ENCODE peak calls at places on chromosomes 12 and 14, in nine cellular contexts. T, H, X, B, Z, W, Y, J and V are unnamed samples.

GRCh38 chr14:70692210-70692609 is 50.5 kb downstream of the TTC9 start:
- DNase-seq in T (no peak), H (peak; percentile 56), X (no peak), B (no peak), Z (no peak), W (no peak), Y (no peak), J (no peak), V (no peak)

GRCh38 chr14:71675126-71675901 is 256.9 kb upstream of the RGS6 start:
- DNase-seq in T (no peak), H (no peak), X (no peak), B (no peak), Z (no peak), W (no peak), Y (peak; percentile 61), J (no peak), V (no peak)

GRCh38 chr14:35046751-35047536 is 872 bp downstream of the FAM177A1 start:
- DNase-seq in T (no peak), H (peak; percentile 66), X (no peak), B (no peak), Z (peak; percentile 4), W (no peak), Y (no peak), J (peak; percentile 8), V (no peak)

GRCh38 chr14:29734732-29735131 is 192.9 kb downstream of the PRKD1 start:
- DNase-seq in T (no peak), H (no peak), X (no peak), B (no peak), Z (no peak), W (no peak), Y (no peak), J (no peak), V (no peak)

GRCh38 chr14:100750762-100751699 is 24.3 kb downstream of the DLK1 start:
- DNase-seq in T (no peak), H (no peak), X (no peak), B (peak; percentile 2), Z (no peak), W (no peak), Y (no peak), J (no peak), V (no peak)

GRCh38 chr14:102187044-102187443 is 47.3 kb downstream of the WDR20 start:
- DNase-seq in T (no peak), H (no peak), X (peak; percentile 78), B (no peak), Z (peak; percentile 87), W (no peak), Y (no peak), J (peak; percentile 21), V (peak; percentile 37)

GRCh38 chr12:48925218-48925871 is at the start of gene FKBP11:
- DNase-seq in T (no peak), H (peak; percentile 77), X (peak; percentile 66), B (peak; percentile 66), Z (peak; percentile 26), W (peak; percentile 35), Y (peak; percentile 90), J (no peak), V (no peak)

GRCh38 chr12:121130866-121131373 is 1.8 kb upstream of the P2RX7 start:
- DNase-seq in T (no peak), H (no peak), X (no peak), B (no peak), Z (no peak), W (no peak), Y (no peak), J (no peak), V (no peak)

GRCh38 chr12:102118874-102119273 is 1.0 kb downstream of the NUP37 start:
- DNase-seq in T (no peak), H (no peak), X (no peak), B (no peak), Z (peak; percentile 33), W (no peak), Y (no peak), J (no peak), V (no peak)

GRCh38 chr14:50666772-50667490 is 1.2 kb downstream of the SAV1 start:
- DNase-seq in T (no peak), H (no peak), X (peak; percentile 77), B (no peak), Z (peak; percentile 73), W (no peak), Y (peak; percentile 43), J (no peak), V (no peak)

GRCh38 chr14:95349241-95349640 is 29.5 kb upstream of the CLMN start:
- DNase-seq in T (no peak), H (no peak), X (no peak), B (no peak), Z (no peak), W (no peak), Y (no peak), J (no peak), V (no peak)

GRCh38 chr14:101947904-101948665 is 16.3 kb upstream of the DYNC1H1 start:
- DNase-seq in T (peak; percentile 100), H (peak; percentile 100), X (peak; percentile 100), B (peak; percentile 100), Z (peak; percentile 100), W (peak; percentile 100), Y (peak; percentile 98), J (peak; percentile 100), V (peak; percentile 99)

GRCh38 chr12:109487181-109488050 is 10.0 kb downstream of the UBE3B start:
- DNase-seq in T (no peak), H (no peak), X (no peak), B (no peak), Z (no peak), W (no peak), Y (no peak), J (no peak), V (no peak)

GRCh38 chr12:44816446-44817017 is 59.6 kb downstream of the NELL2 start:
- DNase-seq in T (no peak), H (no peak), X (no peak), B (no peak), Z (no peak), W (no peak), Y (no peak), J (no peak), V (no peak)

GRCh38 chr14:20489093-20489994 is 16.0 kb upstream of the RNASE10 start:
- DNase-seq in T (no peak), H (no peak), X (peak; percentile 42), B (no peak), Z (peak; percentile 28), W (peak; percentile 76), Y (no peak), J (no peak), V (no peak)

GRCh38 chr12:2853626-2854025 is 3.2 kb downstream of the TEX52 start:
- DNase-seq in T (peak; percentile 43), H (peak; percentile 91), X (peak; percentile 86), B (peak; percentile 85), Z (peak; percentile 74), W (no peak), Y (peak; percentile 96), J (no peak), V (no peak)

GRCh38 chr14:50064993-50065392 is 51.4 kb downstream of the VCPKMT start:
- DNase-seq in T (no peak), H (no peak), X (no peak), B (no peak), Z (no peak), W (no peak), Y (no peak), J (no peak), V (no peak)

GRCh38 chr14:91354221-91354916 is 63.3 kb downstream of the CCDC88C start:
- DNase-seq in T (no peak), H (peak; percentile 6), X (peak; percentile 50), B (no peak), Z (no peak), W (peak; percentile 84), Y (no peak), J (no peak), V (no peak)

GRCh38 chr12:109710747-109711595 is 2.7 kb upstream of the FAM222A start:
- DNase-seq in T (no peak), H (no peak), X (no peak), B (no peak), Z (peak; percentile 58), W (no peak), Y (no peak), J (no peak), V (no peak)

DNA sequence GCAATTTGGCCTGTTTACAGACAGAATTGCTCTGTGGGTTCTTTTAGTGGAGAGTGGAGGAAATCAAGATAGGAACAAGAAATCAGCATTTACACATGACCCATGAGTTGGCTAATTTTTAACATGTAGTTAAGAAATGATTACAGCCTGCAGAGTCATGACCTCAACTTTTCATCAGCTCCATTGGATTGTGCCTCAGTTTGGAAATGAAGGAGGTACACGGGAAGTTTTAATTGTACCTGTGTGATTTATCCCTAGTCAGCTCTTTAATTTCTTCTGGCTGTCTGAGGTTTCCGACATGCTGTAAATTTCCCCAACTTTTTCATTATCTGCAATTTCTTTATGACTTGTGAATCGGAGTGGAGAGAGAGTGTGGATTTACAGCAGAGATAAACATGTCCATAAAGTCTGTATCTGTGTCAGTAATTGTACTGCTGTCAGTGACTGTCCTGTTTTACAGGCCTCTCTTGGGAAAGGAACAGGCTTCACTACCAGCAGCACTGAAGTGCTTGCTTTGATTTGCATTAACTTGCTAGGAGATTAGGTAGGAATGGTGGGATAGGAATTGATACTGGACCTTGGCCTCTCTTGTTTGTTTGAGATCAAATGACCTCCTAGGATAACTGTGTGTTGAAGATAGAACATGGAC is 49.2 kb downstream of the LIN52 start:
- DNase-seq in T (no peak), H (no peak), X (no peak), B (no peak), Z (no peak), W (no peak), Y (no peak), J (no peak), V (no peak)
- H3K4me3 ChIP-seq in T (no peak overlapping the region), H (no peak overlapping the region), X (no peak overlapping the region), B (no peak overlapping the region), Z (no peak overlapping the region), W (no peak overlapping the region), Y (no peak overlapping the region), J (no peak overlapping the region), V (no peak overlapping the region)

GRCh38 chr12:47817272-47818006 is 2.3 kb downstream of the HDAC7 start:
- DNase-seq in T (no peak), H (peak; percentile 43), X (peak; percentile 40), B (peak; percentile 28), Z (no peak), W (no peak), Y (peak; percentile 66), J (no peak), V (no peak)
- H3K4me3 ChIP-seq in T (peak overlapping the region; percentile 90), H (peak overlapping the region; percentile 80), X (peak overlapping the region; percentile 89), B (peak overlapping the region; percentile 65), Z (no peak overlapping the region), W (peak overlapping the region; percentile 81), Y (no peak overlapping the region), J (peak overlapping the region; percentile 78), V (no peak overlapping the region)

DNA sequence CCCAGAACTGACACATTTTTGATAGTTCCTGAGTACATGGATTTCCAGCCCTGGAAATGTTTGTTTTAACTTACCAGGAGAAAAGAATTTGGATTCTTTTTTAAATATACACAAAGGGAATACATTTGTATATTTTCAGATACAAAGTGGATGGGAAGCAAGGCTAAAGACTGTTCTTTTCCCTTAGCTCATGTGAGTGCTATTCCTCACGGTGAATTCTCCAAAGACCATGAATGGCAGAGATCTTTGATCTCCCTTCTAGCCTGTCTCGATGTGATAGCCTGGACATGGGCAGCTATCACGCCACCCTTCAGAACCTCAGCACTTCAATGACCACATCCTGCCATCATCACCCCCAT is 91.3 kb downstream of the DPF3 start:
- DNase-seq in T (no peak), H (no peak), X (no peak), B (no peak), Z (peak; percentile 57), W (no peak), Y (no peak), J (no peak), V (no peak)
- H3K4me3 ChIP-seq in T (no peak overlapping the region), H (no peak overlapping the region), X (no peak overlapping the region), B (no peak overlapping the region), Z (no peak overlapping the region), W (no peak overlapping the region), Y (no peak overlapping the region), J (no peak overlapping the region), V (no peak overlapping the region)

GRCh38 chr14:94113073-94113472 is 2.5 kb downstream of the IFI27 start:
- DNase-seq in T (no peak), H (no peak), X (no peak), B (no peak), Z (no peak), W (no peak), Y (no peak), J (no peak), V (no peak)
- H3K4me3 ChIP-seq in T (no peak overlapping the region), H (peak overlapping the region; percentile 54), X (no peak overlapping the region), B (peak overlapping the region; percentile 68), Z (no peak overlapping the region), W (no peak overlapping the region), Y (no peak overlapping the region), J (no peak overlapping the region), V (no peak overlapping the region)